ENCODE peak calls at places on chromosomes 6 and 20, in four cellular contexts. One of them, this sample, is unnamed.

GRCh38 chr6:144283781-144284473 is 1.2 kb upstream of the UTRN start:
- DNase-seq in GM12892: no peak
- DNase-seq in naive thymus-derived CD8-positive, alpha-beta T cell: no peak
- DNase-seq in A172: no peak
- DNase-seq in this sample: no peak

GRCh38 chr6:33201935-33202334 is 1.3 kb downstream of the SLC39A7 start:
- DNase-seq in GM12892: no peak
- DNase-seq in naive thymus-derived CD8-positive, alpha-beta T cell: no peak
- DNase-seq in A172: no peak
- DNase-seq in this sample: no peak

GRCh38 chr6:98678481-98678880 is 155.9 kb upstream of the POU3F2 start:
- DNase-seq in GM12892: no peak
- DNase-seq in naive thymus-derived CD8-positive, alpha-beta T cell: no peak
- DNase-seq in A172: no peak
- DNase-seq in this sample: no peak

GRCh38 chr6:2275207-2275891 is 29.9 kb upstream of the GMDS start:
- DNase-seq in GM12892: no peak
- DNase-seq in naive thymus-derived CD8-positive, alpha-beta T cell: no peak
- DNase-seq in A172: peak
- DNase-seq in this sample: peak

GRCh38 chr6:101114703-101115102 is 233.6 kb upstream of the ASCC3 start:
- DNase-seq in GM12892: no peak
- DNase-seq in naive thymus-derived CD8-positive, alpha-beta T cell: no peak
- DNase-seq in A172: peak
- DNase-seq in this sample: no peak

GRCh38 chr6:4059115-4059777 is 19.7 kb downstream of the FAM217A start:
- DNase-seq in GM12892: no peak
- DNase-seq in naive thymus-derived CD8-positive, alpha-beta T cell: peak
- DNase-seq in A172: peak
- DNase-seq in this sample: peak

GRCh38 chr20:17225891-17226409 is 890 bp upstream of the PCSK2 start:
- DNase-seq in GM12892: no peak
- DNase-seq in naive thymus-derived CD8-positive, alpha-beta T cell: no peak
- DNase-seq in A172: no peak
- DNase-seq in this sample: no peak

GRCh38 chr6:39335780-39336541 is 13.5 kb upstream of the KCNK16 start:
- DNase-seq in GM12892: no peak
- DNase-seq in naive thymus-derived CD8-positive, alpha-beta T cell: no peak
- DNase-seq in A172: peak
- DNase-seq in this sample: no peak

GRCh38 chr6:1146500-1146899 is 165.4 kb upstream of the FOXQ1 start:
- DNase-seq in GM12892: no peak
- DNase-seq in naive thymus-derived CD8-positive, alpha-beta T cell: no peak
- DNase-seq in A172: no peak
- DNase-seq in this sample: no peak

This sample was measured in NCI-H226.